ENCODE peak calls at places on chromosomes 4 and X, in five cellular contexts. T, P, A, C and Z are unnamed samples.

GRCh38 chrX:76428243-76429130 is 977 bp downstream of the MAGEE1 start:
- DNase-seq in P (peak), A (peak), C (peak), T (peak), Z (no peak)

GRCh38 chrX:45788941-45789348 is 588.3 kb upstream of the DIPK2B start:
- DNase-seq in T (peak), P (peak), A (peak), C (no peak), Z (no peak)

GRCh38 chr4:968621-969394 is 4.6 kb downstream of the DGKQ start:
- DNase-seq in P (peak), A (no peak), C (no peak), T (no peak), Z (no peak)

GRCh38 chrX:19225906-19226305 is 103.6 kb upstream of the ADGRG2 start:
- DNase-seq in T (peak), P (no peak), C (peak), A (peak), Z (no peak)

GRCh38 chr4:168097161-168097560 is 4.8 kb downstream of the ANXA10 start:
- DNase-seq in P (no peak), A (no peak), C (no peak), T (no peak), Z (no peak)

GRCh38 chrX:73448379-73448778 is 1.5 kb downstream of the CDX4 start:
- DNase-seq in C (no peak), A (peak), P (no peak), T (peak), Z (no peak)

GRCh38 chr4:185513489-185514181 is 21.7 kb downstream of the PDLIM3 start:
- DNase-seq in T (no peak), A (no peak), C (peak), P (no peak), Z (no peak)

GRCh38 chr4:189177130-189177529 is 763.5 kb upstream of the FRG1 start:
- DNase-seq in A (no peak), C (no peak), P (no peak), T (peak), Z (peak)

GRCh38 chr4:186808635-186809018 is 85.0 kb upstream of the FAT1 start:
- DNase-seq in C (peak), P (no peak), A (no peak), T (no peak), Z (peak)

GRCh38 chrX:9416562-9417319 is 48.1 kb upstream of the TBL1X start:
- DNase-seq in C (no peak), A (no peak), T (no peak), P (no peak), Z (no peak)

GRCh38 chr4:89539797-89540711 is 232.5 kb upstream of the GPRIN3 start:
- DNase-seq in C (no peak), P (no peak), A (no peak), T (peak), Z (no peak)

GRCh38 chr4:186819357-186820086 is 95.9 kb upstream of the FAT1 start:
- DNase-seq in C (no peak), A (no peak), T (no peak), P (no peak), Z (no peak)

GRCh38 chr4:1345905-1346780 is 865 bp upstream of the UVSSA start:
- DNase-seq in T (peak), P (peak), A (peak), C (peak), Z (no peak)

DNA sequence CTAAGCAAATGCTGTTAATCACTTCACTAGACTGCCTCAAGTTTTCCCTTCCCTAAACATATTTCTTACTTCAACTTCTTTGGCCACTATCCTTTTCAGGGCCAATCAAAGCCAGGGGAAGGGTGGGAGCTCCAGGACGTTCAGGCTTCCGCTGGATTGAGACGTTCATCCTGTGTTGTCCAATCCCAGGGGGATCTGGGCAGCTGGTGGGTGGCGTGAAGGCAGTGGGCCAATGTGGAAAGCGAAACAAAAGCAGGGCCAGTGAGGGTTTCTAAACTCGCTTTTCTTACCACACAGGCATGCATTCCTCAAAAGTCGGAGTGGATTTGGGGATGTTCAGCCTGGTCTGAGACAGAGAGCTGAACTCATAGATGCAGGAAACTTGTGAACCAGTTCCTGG is 7.6 kb downstream of the CXCL13 start:
- DNase-seq in T (no peak), P (no peak), C (no peak), A (no peak), Z (no peak)
- H3K27ac ChIP-seq in T (no peak), P (no peak), C (no peak), A (no peak), Z (no peak)

DNA sequence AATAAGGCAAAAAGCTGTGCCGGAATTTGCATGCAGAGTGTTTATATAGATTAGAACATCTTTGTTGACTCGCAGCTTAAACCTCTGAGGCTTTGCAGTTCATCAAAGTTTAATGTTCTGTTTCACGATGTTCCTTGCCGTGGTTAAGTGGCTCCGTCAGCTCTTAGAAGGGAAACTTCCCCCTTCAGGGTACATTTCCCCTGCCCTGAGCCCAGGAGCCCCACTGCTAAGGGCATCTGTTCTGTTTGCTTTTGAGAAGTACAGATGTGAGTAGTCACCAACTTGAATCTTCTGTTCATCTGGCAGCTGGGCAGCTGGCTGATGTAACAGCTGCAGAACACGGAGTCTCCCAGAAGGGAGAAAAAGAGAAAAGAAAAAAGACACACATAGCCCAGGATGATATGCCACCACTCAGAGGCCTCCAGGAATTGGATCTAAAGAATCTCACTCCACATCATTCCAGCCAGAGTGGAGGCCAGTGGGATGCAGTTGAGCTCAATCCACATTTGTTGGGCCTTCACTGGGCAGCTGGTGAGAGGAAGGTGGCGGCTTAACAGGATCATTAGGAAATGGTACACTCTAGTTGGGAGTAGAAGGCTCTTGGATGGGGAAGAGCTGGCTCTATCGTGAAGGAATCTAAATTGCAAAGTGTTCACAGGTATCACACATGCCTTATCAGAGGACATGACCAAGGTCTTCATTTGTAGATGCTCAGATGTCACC is 178.7 kb upstream of the RBPJ start:
- DNase-seq in C (peak), A (no peak), T (peak), P (no peak), Z (no peak)
- H3K27ac ChIP-seq in C (peak), A (no peak), T (no peak), P (no peak), Z (no peak)

GRCh38 chrX:48491809-48492208 is 15.8 kb downstream of the FTSJ1 start:
- DNase-seq in P (peak), C (no peak), T (no peak), A (no peak), Z (no peak)

GRCh38 chrX:48489892-48490291 is 13.9 kb downstream of the FTSJ1 start:
- DNase-seq in T (no peak), C (no peak), A (no peak), P (no peak), Z (no peak)

GRCh38 chrX:48493890-48494364 is 14.9 kb upstream of the PORCN start:
- DNase-seq in C (peak), A (peak), P (peak), T (peak), Z (no peak)

GRCh38 chrX:48490661-48491060 is 14.7 kb downstream of the FTSJ1 start:
- DNase-seq in C (no peak), T (no peak), A (no peak), P (peak), Z (no peak)

DNA sequence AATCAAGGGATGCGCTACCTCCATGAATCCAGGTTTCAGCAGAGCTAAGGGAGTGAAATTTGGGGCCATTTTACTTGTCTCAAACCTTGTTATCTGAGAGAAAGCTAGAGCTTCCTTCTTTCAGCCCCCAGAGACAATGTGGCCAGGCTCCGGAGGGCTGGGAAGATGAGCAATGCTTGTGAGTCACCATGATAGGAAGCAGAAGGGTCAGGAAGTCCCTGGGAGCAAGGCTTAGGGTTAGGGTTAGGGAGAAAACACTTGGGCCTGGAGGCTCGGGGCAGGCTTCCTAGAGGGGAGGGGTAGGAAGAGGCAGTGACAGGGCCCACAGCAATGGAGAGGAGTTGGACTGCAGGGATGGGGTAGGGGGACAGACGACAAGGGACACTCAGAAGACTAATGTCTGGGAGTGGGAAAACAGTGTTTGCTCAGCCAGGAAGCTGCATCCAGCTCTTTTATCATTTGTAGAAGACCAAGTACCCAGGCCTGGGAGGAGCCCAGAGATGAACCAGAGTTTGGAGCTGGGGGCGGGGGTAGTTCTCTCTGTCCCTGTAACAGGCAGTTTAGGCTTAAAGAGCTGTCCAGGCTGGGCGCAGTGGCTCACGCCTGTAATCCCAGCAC is 16.4 kb upstream of the PORCN start:
- DNase-seq in P (peak), A (no peak), T (no peak), C (no peak), Z (no peak)
- H3K27ac ChIP-seq in P (no peak), A (no peak), T (no peak), C (no peak), Z (peak)

GRCh38 chrX:25941087-25941486 is 197.1 kb upstream of the MAGEB18 start:
- DNase-seq in T (no peak), A (no peak), C (no peak), P (no peak), Z (peak)
- H3K27ac ChIP-seq in T (no peak), A (no peak), C (no peak), P (no peak), Z (peak)